ENCODE peak calls at places on chromosomes 13 and 19, in four cellular contexts. One of them, this sample, is unnamed.
A peak's percentile ranks its signal among the peaks of the same experiment; 100 is the strongest.

GRCh38 chr19:2083174-2083854 is 12.8 kb downstream of the MOB3A start:
- DNase-seq in left lung: peak; percentile 83
- DNase-seq in CD8-positive, alpha-beta memory T cell: peak; percentile 62
- DNase-seq in right cardiac atrium: peak; percentile 59
- DNase-seq in this sample: no peak

GRCh38 chr13:26941345-26942174 is 181.0 kb upstream of the GPR12 start:
- DNase-seq in left lung: no peak
- DNase-seq in CD8-positive, alpha-beta memory T cell: no peak
- DNase-seq in right cardiac atrium: no peak
- DNase-seq in this sample: no peak

GRCh38 chr13:91805605-91806004 is 407.2 kb downstream of the GPC5 start:
- DNase-seq in left lung: no peak
- DNase-seq in CD8-positive, alpha-beta memory T cell: no peak
- DNase-seq in right cardiac atrium: no peak
- DNase-seq in this sample: no peak

GRCh38 chr19:31378404-31378803 is 29.2 kb upstream of the TSHZ3 start:
- DNase-seq in left lung: no peak
- DNase-seq in CD8-positive, alpha-beta memory T cell: no peak
- DNase-seq in right cardiac atrium: peak; percentile 66
- DNase-seq in this sample: peak; percentile 93

GRCh38 chr19:32676186-32676894 is 692 bp downstream of the RGS9BP start:
- DNase-seq in left lung: peak; percentile 84
- DNase-seq in CD8-positive, alpha-beta memory T cell: peak; percentile 4
- DNase-seq in right cardiac atrium: peak; percentile 63
- DNase-seq in this sample: no peak

GRCh38 chr13:87674143-87674772 is 3.1 kb downstream of the SLITRK5 start:
- DNase-seq in left lung: peak; percentile 6
- DNase-seq in CD8-positive, alpha-beta memory T cell: no peak
- DNase-seq in right cardiac atrium: no peak
- DNase-seq in this sample: peak; percentile 50

GRCh38 chr13:36531746-36532486 is 99.6 kb downstream of the CCNA1 start:
- DNase-seq in left lung: no peak
- DNase-seq in CD8-positive, alpha-beta memory T cell: no peak
- DNase-seq in right cardiac atrium: no peak
- DNase-seq in this sample: peak; percentile 47

GRCh38 chr13:68713394-68713793 is 1394.2 kb upstream of the ATXN8OS start:
- DNase-seq in left lung: no peak
- DNase-seq in CD8-positive, alpha-beta memory T cell: no peak
- DNase-seq in right cardiac atrium: no peak
- DNase-seq in this sample: no peak

GRCh38 chr19:1251233-1251502 is 2.8 kb downstream of the MIDN start:
- DNase-seq in left lung: peak; percentile 95
- DNase-seq in CD8-positive, alpha-beta memory T cell: no peak
- DNase-seq in right cardiac atrium: peak; percentile 93
- DNase-seq in this sample: peak; percentile 70

GRCh38 chr13:94617389-94618000 is 15.8 kb downstream of the GPR180 start:
- DNase-seq in left lung: no peak
- DNase-seq in CD8-positive, alpha-beta memory T cell: no peak
- DNase-seq in right cardiac atrium: no peak
- DNase-seq in this sample: no peak

GRCh38 chr19:29194658-29195057 is 18.3 kb downstream of the UQCRFS1 start:
- DNase-seq in left lung: no peak
- DNase-seq in CD8-positive, alpha-beta memory T cell: no peak
- DNase-seq in right cardiac atrium: no peak
- DNase-seq in this sample: no peak

GRCh38 chr13:46602531-46602930 is 49.6 kb downstream of the LRCH1 start:
- DNase-seq in left lung: no peak
- DNase-seq in CD8-positive, alpha-beta memory T cell: no peak
- DNase-seq in right cardiac atrium: no peak
- DNase-seq in this sample: no peak

GRCh38 chr13:85223883-85224656 is 575.1 kb downstream of the SLITRK6 start:
- DNase-seq in left lung: no peak
- DNase-seq in CD8-positive, alpha-beta memory T cell: no peak
- DNase-seq in right cardiac atrium: no peak
- DNase-seq in this sample: no peak

GRCh38 chr19:55809381-55810058 is 22.3 kb downstream of the NLRP11 start:
- DNase-seq in left lung: peak; percentile 71
- DNase-seq in CD8-positive, alpha-beta memory T cell: peak; percentile 1
- DNase-seq in right cardiac atrium: peak; percentile 63
- DNase-seq in this sample: peak; percentile 98

DNA sequence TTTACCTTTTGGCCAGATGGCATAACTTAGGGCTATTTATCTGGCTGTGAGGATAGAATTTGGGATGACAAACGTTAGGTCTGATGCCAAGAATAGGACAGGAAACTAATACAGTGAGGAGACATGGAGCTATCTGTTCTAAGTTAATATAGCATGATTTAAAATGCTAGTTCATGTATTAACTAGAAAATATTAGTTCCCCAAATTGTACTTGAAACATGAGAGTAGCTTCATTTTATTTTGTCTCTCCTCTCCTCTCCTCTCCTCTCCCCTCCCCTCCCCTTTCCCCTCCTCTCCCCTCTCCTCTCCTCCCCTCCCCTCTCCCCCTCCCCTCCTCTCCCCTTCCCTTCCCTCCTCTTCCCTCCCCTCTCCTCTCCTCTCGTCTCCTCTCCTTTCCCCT is 101.1 kb upstream of the MYO16 start:
- DNase-seq in left lung: no peak
- DNase-seq in CD8-positive, alpha-beta memory T cell: no peak
- DNase-seq in right cardiac atrium: no peak
- DNase-seq in this sample: peak; percentile 10
- H3K9me3 ChIP-seq in left lung: no peaks in the 10 kb centered on the region
- H3K9me3 ChIP-seq in CD8-positive, alpha-beta memory T cell: no peaks in the 10 kb centered on the region
- H3K9me3 ChIP-seq in right cardiac atrium: no peaks in the 10 kb centered on the region
- H3K9me3 ChIP-seq in this sample: no peaks in the 10 kb centered on the region

DNA sequence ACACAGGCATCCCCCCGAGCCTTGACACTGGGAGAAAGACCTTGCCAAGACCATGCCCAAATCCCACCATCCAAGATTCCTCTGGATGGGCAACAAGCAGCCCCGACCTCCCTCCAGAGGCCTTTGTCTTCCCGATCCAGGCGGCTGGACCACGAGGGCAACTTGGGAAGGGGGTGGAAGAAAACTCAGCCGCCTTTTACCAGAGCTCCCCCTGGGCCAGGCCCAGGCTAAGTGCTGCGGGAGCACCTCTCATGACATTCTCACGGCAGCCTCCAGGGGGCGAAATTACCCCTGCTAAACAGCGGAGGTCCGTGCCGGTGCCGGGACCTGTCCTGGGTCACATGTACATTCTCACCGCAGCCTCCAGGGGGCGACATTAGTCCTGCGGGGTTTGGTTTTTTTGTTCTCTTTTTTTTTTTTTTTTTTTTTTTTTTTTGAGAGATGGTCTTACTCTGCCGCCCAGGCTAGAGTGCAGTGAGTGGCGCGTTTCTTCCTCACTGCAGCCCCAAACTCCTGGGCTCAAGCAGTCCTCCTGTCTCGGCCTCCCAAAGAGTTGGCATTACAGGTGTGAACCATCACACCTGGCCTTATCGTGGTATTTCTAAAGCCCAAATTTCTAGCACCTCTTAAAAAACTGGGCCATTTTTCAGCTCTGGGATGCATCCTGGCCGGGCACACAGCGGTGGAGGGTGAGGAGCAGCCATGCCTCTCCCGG is 2.1 kb upstream of the RSPH6A start:
- DNase-seq in left lung: peak; percentile 97
- DNase-seq in CD8-positive, alpha-beta memory T cell: peak; percentile 96
- DNase-seq in right cardiac atrium: peak; percentile 97
- DNase-seq in this sample: peak; percentile 97
- H3K27ac ChIP-seq in left lung: no peak overlapping the region
- H3K27ac ChIP-seq in CD8-positive, alpha-beta memory T cell: peak overlapping the region; percentile 24
- H3K27ac ChIP-seq in right cardiac atrium: no peak overlapping the region
- H3K27ac ChIP-seq in this sample: peak overlapping the region; percentile 21

GRCh38 chr19:42250249-42250665 is 4.7 kb downstream of the ERF start:
- DNase-seq in left lung: no peak
- DNase-seq in CD8-positive, alpha-beta memory T cell: no peak
- DNase-seq in right cardiac atrium: peak; percentile 85
- DNase-seq in this sample: no peak
- H3K4me1 ChIP-seq in left lung: peaks cover 47% of the 10 kb centered on the region
- H3K4me1 ChIP-seq in CD8-positive, alpha-beta memory T cell: peaks cover 30% of the 10 kb centered on the region
- H3K4me1 ChIP-seq in right cardiac atrium: peaks cover 13% of the 10 kb centered on the region
- H3K4me1 ChIP-seq in this sample: peaks cover 2% of the 10 kb centered on the region

DNA sequence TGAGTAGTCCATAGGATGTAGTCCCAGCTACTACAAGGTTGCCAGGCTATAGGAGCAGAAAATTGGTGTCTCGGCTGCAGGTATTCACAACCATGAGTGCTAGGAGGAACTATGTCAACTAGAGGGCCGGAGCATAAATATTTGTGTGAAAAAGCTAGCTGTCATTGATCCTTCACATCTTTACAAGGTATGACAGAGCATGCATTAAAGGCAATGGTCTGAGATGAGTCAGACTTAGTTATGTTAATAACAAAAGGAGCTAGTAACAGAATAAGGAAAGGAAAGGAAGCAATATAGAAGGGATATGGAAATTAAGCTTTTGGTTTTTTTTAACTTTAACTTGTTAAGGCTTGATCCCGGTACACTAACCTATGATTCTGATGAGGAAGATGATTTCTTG is 40.9 kb upstream of the PSG9 start:
- DNase-seq in left lung: no peak
- DNase-seq in CD8-positive, alpha-beta memory T cell: no peak
- DNase-seq in right cardiac atrium: no peak
- DNase-seq in this sample: no peak
- H3K9me3 ChIP-seq in left lung: no peaks in the 10 kb centered on the region
- H3K9me3 ChIP-seq in CD8-positive, alpha-beta memory T cell: no peaks in the 10 kb centered on the region
- H3K9me3 ChIP-seq in right cardiac atrium: no peaks in the 10 kb centered on the region
- H3K9me3 ChIP-seq in this sample: no peaks in the 10 kb centered on the region

DNA sequence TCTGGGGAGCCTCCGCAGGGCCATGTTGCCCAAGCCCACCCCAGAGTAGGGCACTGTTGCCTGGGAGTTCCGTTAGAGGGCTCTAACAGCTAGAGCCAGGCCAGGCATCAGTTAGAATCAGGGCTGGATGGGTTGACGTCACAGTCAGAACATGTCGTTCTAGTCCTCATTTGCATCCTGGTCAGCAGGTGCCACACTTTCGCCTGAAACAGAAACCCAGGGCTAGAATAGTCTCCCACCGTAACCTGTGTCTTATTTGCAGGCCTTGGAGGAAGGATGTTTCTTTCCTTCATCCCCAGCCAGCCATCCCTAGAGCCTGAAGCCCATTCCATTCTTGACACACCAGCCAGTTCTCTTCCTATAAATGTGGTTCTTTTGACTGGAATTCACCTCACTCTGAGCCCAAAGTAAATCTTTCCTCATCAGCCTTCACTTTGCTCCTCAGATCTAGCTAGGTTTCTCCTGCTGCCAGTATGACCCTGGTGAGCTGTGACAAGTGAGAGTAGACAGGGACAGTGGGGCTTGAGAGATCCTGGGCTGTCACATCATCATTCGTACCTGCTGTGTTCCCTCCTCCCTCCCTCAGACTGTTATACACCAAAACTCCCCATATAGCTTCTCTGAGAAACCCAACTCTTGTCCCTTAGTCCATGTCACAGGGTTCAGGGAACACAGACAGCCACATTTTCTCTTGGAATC is 12.2 kb upstream of the CCDC97 start:
- DNase-seq in left lung: no peak
- DNase-seq in CD8-positive, alpha-beta memory T cell: no peak
- DNase-seq in right cardiac atrium: no peak
- DNase-seq in this sample: no peak
- H3K27ac ChIP-seq in left lung: peak overlapping the region; percentile 88
- H3K27ac ChIP-seq in CD8-positive, alpha-beta memory T cell: peak overlapping the region; percentile 68
- H3K27ac ChIP-seq in right cardiac atrium: peak overlapping the region; percentile 96
- H3K27ac ChIP-seq in this sample: peak overlapping the region; percentile 14

DNA sequence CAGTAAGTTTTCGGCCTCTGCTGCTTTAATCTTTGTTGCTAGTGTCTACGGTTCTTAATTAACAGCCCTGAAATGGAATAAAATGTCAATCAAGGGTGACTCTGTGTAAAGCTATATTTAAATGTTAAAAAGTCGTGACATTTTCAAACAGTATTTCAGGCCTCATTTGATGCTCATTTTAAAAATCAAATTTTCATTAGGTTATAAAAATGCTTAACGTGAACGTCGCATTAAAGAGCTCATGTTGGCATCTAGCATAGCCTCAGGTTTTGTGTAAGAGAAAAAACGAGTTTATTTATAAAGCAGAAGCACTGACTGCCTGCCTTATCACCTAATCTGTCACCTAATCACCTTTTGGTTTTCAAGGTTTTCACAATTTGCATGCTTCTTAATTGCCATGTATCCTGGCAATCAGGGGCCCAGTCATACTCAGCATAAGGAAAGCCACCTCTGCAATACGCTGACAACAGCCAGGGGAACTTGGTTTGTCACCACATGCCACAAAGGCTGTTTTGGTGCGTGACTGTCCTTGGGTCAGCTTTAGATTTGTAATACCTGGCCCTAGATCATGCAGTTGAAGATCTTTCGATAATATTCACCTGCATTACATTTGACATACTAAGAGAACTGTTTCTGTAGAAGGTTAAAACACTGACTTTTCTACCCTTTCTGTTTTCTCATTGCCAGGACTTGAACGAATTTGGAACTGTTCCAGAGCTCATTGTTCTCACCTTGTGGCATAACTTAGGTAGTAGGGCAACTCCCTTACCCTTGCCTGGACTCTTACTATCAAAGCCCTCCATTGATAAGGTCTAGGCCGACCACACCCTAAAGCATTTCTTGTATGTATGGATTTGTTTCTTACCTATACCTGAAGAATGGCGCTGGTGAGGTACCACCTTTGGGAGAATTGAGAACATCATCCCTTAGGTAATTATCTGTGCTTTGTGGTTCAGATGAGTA is 112.5 kb downstream of the TEX26 start:
- DNase-seq in left lung: no peak
- DNase-seq in CD8-positive, alpha-beta memory T cell: no peak
- DNase-seq in right cardiac atrium: no peak
- DNase-seq in this sample: peak; percentile 50
- H3K4me1 ChIP-seq in left lung: peaks cover 38% of the 10 kb centered on the region
- H3K4me1 ChIP-seq in CD8-positive, alpha-beta memory T cell: peaks cover 31% of the 10 kb centered on the region
- H3K4me1 ChIP-seq in right cardiac atrium: peaks cover 2% of the 10 kb centered on the region
- H3K4me1 ChIP-seq in this sample: peaks cover 32% of the 10 kb centered on the region

DNA sequence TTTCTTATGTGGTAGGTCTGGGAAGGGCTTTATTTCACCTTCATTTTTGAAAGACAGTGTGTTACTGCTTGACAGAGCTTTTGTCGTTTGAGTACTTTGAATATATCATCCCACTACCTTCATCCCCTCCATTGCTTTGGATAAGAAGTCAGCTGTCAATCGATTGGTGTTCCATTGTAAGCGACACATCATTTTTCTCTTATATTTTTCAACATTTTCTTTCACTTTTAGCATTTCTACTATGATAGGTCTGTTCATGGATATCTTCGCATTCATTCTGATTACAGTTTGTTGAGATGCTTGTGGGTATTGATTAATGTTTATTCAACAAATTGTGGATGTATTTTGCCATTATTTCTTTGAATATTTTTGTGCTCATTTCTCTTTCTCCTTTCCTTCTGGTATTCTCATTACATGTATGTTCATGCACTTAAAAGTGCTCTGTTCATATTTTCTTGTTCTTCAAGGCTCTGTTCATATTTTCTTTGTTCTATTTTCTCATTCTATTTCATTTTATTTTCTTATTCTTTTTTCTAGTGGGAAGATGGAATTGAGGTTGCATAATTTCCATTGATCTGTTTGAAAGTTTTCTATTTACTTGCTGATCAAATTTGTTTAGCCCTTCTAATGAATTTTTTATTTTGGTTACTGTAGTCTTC is 29.2 kb downstream of the ZNF546 start:
- DNase-seq in left lung: no peak
- DNase-seq in CD8-positive, alpha-beta memory T cell: no peak
- DNase-seq in right cardiac atrium: no peak
- DNase-seq in this sample: no peak
- H3K9me3 ChIP-seq in left lung: peaks cover 4% of the 10 kb centered on the region
- H3K9me3 ChIP-seq in CD8-positive, alpha-beta memory T cell: peaks cover 57% of the 10 kb centered on the region
- H3K9me3 ChIP-seq in right cardiac atrium: peaks cover 15% of the 10 kb centered on the region
- H3K9me3 ChIP-seq in this sample: peaks cover 23% of the 10 kb centered on the region